ENCODE peak calls at places on chromosomes 3 and 15, in four cellular contexts. One of them, this sample, is unnamed.

GRCh38 chr15:85618956-85619491 is 175.7 kb downstream of the KLHL25 start:
- DNase-seq in HTR-8/SVneo: peak; percentile 56
- DNase-seq in COR-L47: no peak
- DNase-seq in GM12865: peak; percentile 29
- DNase-seq in this sample: no peak

GRCh38 chr3:133675631-133676335 is 14.0 kb upstream of the TOPBP1 start:
- DNase-seq in GM12865: peak; percentile 54
- DNase-seq in HTR-8/SVneo: no peak
- DNase-seq in COR-L47: no peak
- DNase-seq in this sample: no peak

GRCh38 chr3:192408721-192409151 is 318.6 kb downstream of the FGF12 start:
- DNase-seq in HTR-8/SVneo: peak; percentile 53
- DNase-seq in COR-L47: no peak
- DNase-seq in GM12865: no peak
- DNase-seq in this sample: no peak

GRCh38 chr15:56042031-56042430 is 48.6 kb upstream of the NEDD4 start:
- DNase-seq in HTR-8/SVneo: no peak
- DNase-seq in COR-L47: no peak
- DNase-seq in GM12865: no peak
- DNase-seq in this sample: no peak

GRCh38 chr3:57112206-57112605 is 51.7 kb downstream of the SPATA12 start:
- DNase-seq in HTR-8/SVneo: no peak
- DNase-seq in GM12865: peak; percentile 19
- DNase-seq in COR-L47: no peak
- DNase-seq in this sample: no peak

GRCh38 chr3:49131040-49131439 is 1.8 kb downstream of the LAMB2 start:
- DNase-seq in HTR-8/SVneo: no peak
- DNase-seq in GM12865: no peak
- DNase-seq in COR-L47: no peak
- DNase-seq in this sample: no peak

GRCh38 chr3:183592820-183593219 is 37.3 kb upstream of the KLHL6 start:
- DNase-seq in HTR-8/SVneo: no peak
- DNase-seq in COR-L47: no peak
- DNase-seq in GM12865: no peak
- DNase-seq in this sample: no peak

GRCh38 chr3:50170689-50171088 is 15.6 kb downstream of the SEMA3F start:
- DNase-seq in GM12865: no peak
- DNase-seq in HTR-8/SVneo: peak; percentile 74
- DNase-seq in COR-L47: no peak
- DNase-seq in this sample: no peak

GRCh38 chr3:195085356-195086130 is 185.4 kb downstream of the XXYLT1 start:
- DNase-seq in HTR-8/SVneo: no peak
- DNase-seq in GM12865: no peak
- DNase-seq in COR-L47: no peak
- DNase-seq in this sample: no peak

GRCh38 chr3:10223676-10224639 is 24.3 kb upstream of the TATDN2 start:
- DNase-seq in HTR-8/SVneo: no peak
- DNase-seq in COR-L47: no peak
- DNase-seq in GM12865: peak; percentile 94
- DNase-seq in this sample: no peak

GRCh38 chr15:28945626-28946215 is 59.9 kb downstream of the APBA2 start:
- DNase-seq in GM12865: no peak
- DNase-seq in COR-L47: no peak
- DNase-seq in HTR-8/SVneo: no peak
- DNase-seq in this sample: no peak

GRCh38 chr3:25648107-25648535 is 16.6 kb downstream of the TOP2B start:
- DNase-seq in COR-L47: peak; percentile 47
- DNase-seq in GM12865: peak; percentile 91
- DNase-seq in HTR-8/SVneo: peak; percentile 57
- DNase-seq in this sample: peak; percentile 52

GRCh38 chr15:91156175-91156726 is 56.2 kb downstream of the SV2B start:
- DNase-seq in HTR-8/SVneo: no peak
- DNase-seq in COR-L47: no peak
- DNase-seq in GM12865: peak; percentile 49
- DNase-seq in this sample: no peak

GRCh38 chr3:194003128-194004057 is 132.6 kb upstream of the HES1 start:
- DNase-seq in HTR-8/SVneo: peak; percentile 83
- DNase-seq in GM12865: peak; percentile 51
- DNase-seq in COR-L47: no peak
- DNase-seq in this sample: no peak

GRCh38 chr3:94520364-94520763 is 457.5 kb downstream of the NSUN3 start:
- DNase-seq in GM12865: no peak
- DNase-seq in HTR-8/SVneo: no peak
- DNase-seq in COR-L47: no peak
- DNase-seq in this sample: no peak

GRCh38 chr15:85886345-85886935 is 91.7 kb upstream of the KLHL25 start:
- DNase-seq in HTR-8/SVneo: no peak
- DNase-seq in GM12865: no peak
- DNase-seq in COR-L47: no peak
- DNase-seq in this sample: no peak

GRCh38 chr3:14863324-14864100 is 44.8 kb downstream of the FGD5 start:
- DNase-seq in GM12865: no peak
- DNase-seq in COR-L47: no peak
- DNase-seq in HTR-8/SVneo: no peak
- DNase-seq in this sample: no peak

GRCh38 chr15:43071451-43071850 is 34.4 kb downstream of the UBR1 start:
- DNase-seq in HTR-8/SVneo: no peak
- DNase-seq in GM12865: no peak
- DNase-seq in COR-L47: no peak
- DNase-seq in this sample: no peak

GRCh38 chr15:60480888-60481287 is 1.9 kb upstream of the ICE2 start:
- DNase-seq in HTR-8/SVneo: no peak
- DNase-seq in GM12865: no peak
- DNase-seq in COR-L47: no peak
- DNase-seq in this sample: no peak

GRCh38 chr3:133472242-133472641 is 72.4 kb downstream of the BFSP2 start:
- DNase-seq in HTR-8/SVneo: no peak
- DNase-seq in COR-L47: peak; percentile 64
- DNase-seq in GM12865: no peak
- DNase-seq in this sample: no peak